ENCODE peak calls at places on chromosomes 3 and 15, in four cellular contexts. One of them, this sample, is unnamed.

GRCh38 chr3:97882975-97883598 is 61.3 kb downstream of the CRYBG3 start:
- DNase-seq in iPS-NIHi11: peak; percentile 11
- DNase-seq in AG08396: no peak
- DNase-seq in HTR-8/SVneo: peak; percentile 5
- DNase-seq in this sample: peak; percentile 65

GRCh38 chr15:78438595-78439285 is 724 bp downstream of the IREB2 start:
- DNase-seq in iPS-NIHi11: peak; percentile 43
- DNase-seq in AG08396: peak; percentile 47
- DNase-seq in HTR-8/SVneo: peak; percentile 10
- DNase-seq in this sample: no peak

GRCh38 chr3:74445541-74445940 is 168.9 kb downstream of the CNTN3 start:
- DNase-seq in iPS-NIHi11: no peak
- DNase-seq in AG08396: no peak
- DNase-seq in HTR-8/SVneo: no peak
- DNase-seq in this sample: no peak

GRCh38 chr3:38131621-38132369 is 5.1 kb downstream of the ACAA1 start:
- DNase-seq in iPS-NIHi11: peak; percentile 67
- DNase-seq in AG08396: no peak
- DNase-seq in HTR-8/SVneo: no peak
- DNase-seq in this sample: peak; percentile 65

GRCh38 chr3:133479895-133480669 is 80.2 kb downstream of the BFSP2 start:
- DNase-seq in iPS-NIHi11: peak; percentile 51
- DNase-seq in AG08396: no peak
- DNase-seq in HTR-8/SVneo: no peak
- DNase-seq in this sample: no peak

GRCh38 chr3:177607596-177607995 is 410.3 kb upstream of the TBL1XR1 start:
- DNase-seq in iPS-NIHi11: no peak
- DNase-seq in AG08396: no peak
- DNase-seq in HTR-8/SVneo: no peak
- DNase-seq in this sample: no peak

GRCh38 chr3:131535131-131535530 is 32.4 kb upstream of the MRPL3 start:
- DNase-seq in iPS-NIHi11: no peak
- DNase-seq in AG08396: no peak
- DNase-seq in HTR-8/SVneo: no peak
- DNase-seq in this sample: no peak

GRCh38 chr3:44885618-44886017 is 11.2 kb downstream of the TGM4 start:
- DNase-seq in iPS-NIHi11: no peak
- DNase-seq in AG08396: peak; percentile 90
- DNase-seq in HTR-8/SVneo: peak; percentile 85
- DNase-seq in this sample: peak; percentile 97

GRCh38 chr3:100045696-100046095 is 68.6 kb downstream of the FILIP1L start:
- DNase-seq in iPS-NIHi11: peak; percentile 16
- DNase-seq in AG08396: peak; percentile 65
- DNase-seq in HTR-8/SVneo: peak; percentile 55
- DNase-seq in this sample: no peak

GRCh38 chr3:33658039-33658438 is 60.0 kb downstream of the CLASP2 start:
- DNase-seq in iPS-NIHi11: no peak
- DNase-seq in AG08396: no peak
- DNase-seq in HTR-8/SVneo: no peak
- DNase-seq in this sample: no peak

GRCh38 chr3:188583476-188584161 is 429.7 kb downstream of the LPP start:
- DNase-seq in iPS-NIHi11: no peak
- DNase-seq in AG08396: no peak
- DNase-seq in HTR-8/SVneo: no peak
- DNase-seq in this sample: no peak

GRCh38 chr15:69951511-69952209 is 146.1 kb downstream of the TLE3 start:
- DNase-seq in iPS-NIHi11: no peak
- DNase-seq in AG08396: no peak
- DNase-seq in HTR-8/SVneo: no peak
- DNase-seq in this sample: no peak

GRCh38 chr3:178777718-178778411 is 241.6 kb downstream of the KCNMB2 start:
- DNase-seq in iPS-NIHi11: no peak
- DNase-seq in AG08396: peak; percentile 32
- DNase-seq in HTR-8/SVneo: peak; percentile 8
- DNase-seq in this sample: no peak

GRCh38 chr3:81744366-81744765 is 17.1 kb downstream of the GBE1 start:
- DNase-seq in iPS-NIHi11: no peak
- DNase-seq in AG08396: peak; percentile 64
- DNase-seq in HTR-8/SVneo: no peak
- DNase-seq in this sample: peak; percentile 90

GRCh38 chr3:58052373-58053273 is 44.4 kb downstream of the FLNB start:
- DNase-seq in iPS-NIHi11: no peak
- DNase-seq in AG08396: peak; percentile 73
- DNase-seq in HTR-8/SVneo: peak; percentile 67
- DNase-seq in this sample: peak; percentile 85

GRCh38 chr15:89472785-89473256 is 23.6 kb downstream of the RHCG start:
- DNase-seq in iPS-NIHi11: peak; percentile 91
- DNase-seq in AG08396: peak; percentile 86
- DNase-seq in HTR-8/SVneo: peak; percentile 83
- DNase-seq in this sample: peak; percentile 68

GRCh38 chr3:13616359-13616758 is 67.4 kb downstream of the FBLN2 start:
- DNase-seq in iPS-NIHi11: no peak
- DNase-seq in AG08396: no peak
- DNase-seq in HTR-8/SVneo: no peak
- DNase-seq in this sample: no peak

GRCh38 chr3:110414851-110415250 is 656.8 kb upstream of the NECTIN3 start:
- DNase-seq in iPS-NIHi11: no peak
- DNase-seq in AG08396: peak; percentile 23
- DNase-seq in HTR-8/SVneo: no peak
- DNase-seq in this sample: peak; percentile 81

GRCh38 chr3:127749787-127750225 is 72.5 kb downstream of the MGLL start:
- DNase-seq in iPS-NIHi11: no peak
- DNase-seq in AG08396: no peak
- DNase-seq in HTR-8/SVneo: no peak
- DNase-seq in this sample: no peak

GRCh38 chr3:17798000-17798399 is 55.6 kb upstream of the TBC1D5 start:
- DNase-seq in iPS-NIHi11: peak; percentile 48
- DNase-seq in AG08396: no peak
- DNase-seq in HTR-8/SVneo: no peak
- DNase-seq in this sample: no peak

GRCh38 chr15:97736748-97737147 is 223.8 kb upstream of the ARRDC4 start:
- DNase-seq in iPS-NIHi11: no peak
- DNase-seq in AG08396: no peak
- DNase-seq in HTR-8/SVneo: no peak
- DNase-seq in this sample: no peak

GRCh38 chr15:40105517-40106202 is 3.0 kb downstream of the BMF start:
- DNase-seq in iPS-NIHi11: no peak
- DNase-seq in AG08396: no peak
- DNase-seq in HTR-8/SVneo: no peak
- DNase-seq in this sample: no peak

GRCh38 chr3:14379842-14380241 is 22.6 kb upstream of the SLC6A6 start:
- DNase-seq in iPS-NIHi11: no peak
- DNase-seq in AG08396: no peak
- DNase-seq in HTR-8/SVneo: no peak
- DNase-seq in this sample: no peak

GRCh38 chr3:128556384-128556783 is 63.4 kb upstream of the GATA2 start:
- DNase-seq in iPS-NIHi11: no peak
- DNase-seq in AG08396: no peak
- DNase-seq in HTR-8/SVneo: no peak
- DNase-seq in this sample: no peak

GRCh38 chr3:171065732-171066131 is 39.2 kb upstream of the SLC2A2 start:
- DNase-seq in iPS-NIHi11: no peak
- DNase-seq in AG08396: no peak
- DNase-seq in HTR-8/SVneo: no peak
- DNase-seq in this sample: no peak

GRCh38 chr3:11168406-11168805 is 14.1 kb downstream of the HRH1 start:
- DNase-seq in iPS-NIHi11: no peak
- DNase-seq in AG08396: no peak
- DNase-seq in HTR-8/SVneo: no peak
- DNase-seq in this sample: no peak

GRCh38 chr3:188680189-188680588 is 491.6 kb upstream of the TPRG1 start:
- DNase-seq in iPS-NIHi11: no peak
- DNase-seq in AG08396: no peak
- DNase-seq in HTR-8/SVneo: no peak
- DNase-seq in this sample: no peak

GRCh38 chr15:90648137-90649070 is 68.7 kb upstream of the BLM start:
- DNase-seq in iPS-NIHi11: peak; percentile 79
- DNase-seq in AG08396: peak; percentile 79
- DNase-seq in HTR-8/SVneo: peak; percentile 69
- DNase-seq in this sample: peak; percentile 80

GRCh38 chr15:88658972-88659931 is 20.4 kb downstream of the ISG20 start:
- DNase-seq in iPS-NIHi11: no peak
- DNase-seq in AG08396: peak; percentile 64
- DNase-seq in HTR-8/SVneo: no peak
- DNase-seq in this sample: no peak

GRCh38 chr3:188179006-188179966 is 25.3 kb downstream of the LPP start:
- DNase-seq in iPS-NIHi11: no peak
- DNase-seq in AG08396: peak; percentile 72
- DNase-seq in HTR-8/SVneo: no peak
- DNase-seq in this sample: no peak

GRCh38 chr15:64699767-64700388 is 75.5 kb downstream of the RBPMS2 start:
- DNase-seq in iPS-NIHi11: peak; percentile 68
- DNase-seq in AG08396: peak; percentile 35
- DNase-seq in HTR-8/SVneo: peak; percentile 28
- DNase-seq in this sample: no peak

GRCh38 chr3:194462936-194463335 is 23.9 kb downstream of the ATP13A3 start:
- DNase-seq in iPS-NIHi11: no peak
- DNase-seq in AG08396: no peak
- DNase-seq in HTR-8/SVneo: no peak
- DNase-seq in this sample: no peak

GRCh38 chr3:136186850-136187249 is 9.3 kb downstream of the MSL2 start:
- DNase-seq in iPS-NIHi11: no peak
- DNase-seq in AG08396: no peak
- DNase-seq in HTR-8/SVneo: no peak
- DNase-seq in this sample: no peak

GRCh38 chr3:141812091-141812490 is 48.9 kb downstream of the GRK7 start:
- DNase-seq in iPS-NIHi11: no peak
- DNase-seq in AG08396: no peak
- DNase-seq in HTR-8/SVneo: no peak
- DNase-seq in this sample: no peak

GRCh38 chr3:186298876-186299275 is 63.2 kb downstream of the DGKG start:
- DNase-seq in iPS-NIHi11: no peak
- DNase-seq in AG08396: no peak
- DNase-seq in HTR-8/SVneo: no peak
- DNase-seq in this sample: no peak

GRCh38 chr3:169573129-169573528 is 90.4 kb downstream of the MECOM start:
- DNase-seq in iPS-NIHi11: no peak
- DNase-seq in AG08396: no peak
- DNase-seq in HTR-8/SVneo: no peak
- DNase-seq in this sample: no peak

This sample was measured in dermis microvascular lymphatic vessel endothelial cell.